ENCODE peak calls at places on chromosomes 4 and X, in four cellular contexts. J, Q, A and U are unnamed samples.

GRCh38 chr4:102042843-102043802 is 252.6 kb downstream of the BANK1 start:
- DNase-seq in J (no peak), Q (no peak), A (no peak), U (no peak)

GRCh38 chr4:114015444-114015899 is 36.0 kb upstream of the ARSJ start:
- DNase-seq in J (peak), Q (no peak), A (no peak), U (no peak)

GRCh38 chr4:40953253-40954118 is 203.7 kb downstream of the NSUN7 start:
- DNase-seq in J (peak), Q (no peak), A (no peak), U (no peak)

GRCh38 chrX:153459976-153460375 is 10.4 kb downstream of the HAUS7 start:
- DNase-seq in J (no peak), Q (no peak), A (no peak), U (no peak)

GRCh38 chr4:106868381-106869035 is 167.6 kb downstream of the DKK2 start:
- DNase-seq in J (no peak), Q (no peak), A (no peak), U (no peak)

GRCh38 chr4:75002381-75002780 is 69.5 kb downstream of the PARM1 start:
- DNase-seq in J (no peak), Q (no peak), A (no peak), U (no peak)

GRCh38 chr4:86033171-86033570 is 326.7 kb downstream of the MAPK10 start:
- DNase-seq in J (peak), Q (peak), A (peak), U (no peak)

GRCh38 chr4:138182838-138183426 is 59.2 kb downstream of the SLC7A11 start:
- DNase-seq in J (peak), Q (no peak), A (no peak), U (peak)

GRCh38 chr4:146369446-146369845 is 152.3 kb downstream of the SLC10A7 start:
- DNase-seq in J (no peak), Q (no peak), A (no peak), U (no peak)

GRCh38 chr4:7301846-7302630 is 109.7 kb downstream of the SORCS2 start:
- DNase-seq in J (no peak), Q (no peak), A (no peak), U (no peak)

GRCh38 chrX:15855562-15856256 is 1.1 kb upstream of the AP1S2 start:
- DNase-seq in J (no peak), Q (no peak), A (no peak), U (peak)

GRCh38 chr4:55143858-55144257 is 18.5 kb upstream of the KDR start:
- DNase-seq in J (no peak), Q (no peak), A (no peak), U (peak)

GRCh38 chr4:155761916-155762315 is 3.1 kb downstream of the GUCY1B1 start:
- DNase-seq in J (no peak), Q (no peak), A (no peak), U (no peak)

GRCh38 chrX:70970482-70970999 is 39.6 kb upstream of the SLC7A3 start:
- DNase-seq in J (no peak), Q (no peak), A (no peak), U (no peak)